ENCODE peak calls at places on chromosomes 13 and 19, in six cellular contexts. Z, K, G, J, U and H are unnamed samples.

GRCh38 chr19:6056801-6057650 is 53.3 kb downstream of the RFX2 start:
- DNase-seq in Z (no peak), K (peak; percentile 76), G (peak; percentile 65), J (peak; percentile 25), U (no peak), H (no peak)

GRCh38 chr13:59641261-59641660 is 522.5 kb downstream of the DIAPH3 start:
- DNase-seq in Z (no peak), K (no peak), G (no peak), J (no peak), U (no peak), H (no peak)

GRCh38 chr19:45076029-45076850 is at the start of gene ZNF296:
- DNase-seq in Z (peak; percentile 93), K (peak; percentile 71), G (no peak), J (peak; percentile 77), U (peak; percentile 85), H (peak; percentile 90)

GRCh38 chr13:33610471-33611015 is 207.4 kb upstream of the RFC3 start:
- DNase-seq in Z (no peak), K (peak; percentile 78), G (no peak), J (peak; percentile 78), U (no peak), H (no peak)

GRCh38 chr19:47002106-47002766 is 17.4 kb upstream of the NPAS1 start:
- DNase-seq in Z (no peak), K (no peak), G (no peak), J (no peak), U (no peak), H (no peak)

GRCh38 chr13:95659500-95659899 is 15.0 kb upstream of the DZIP1 start:
- DNase-seq in Z (no peak), K (no peak), G (no peak), J (no peak), U (no peak), H (no peak)

GRCh38 chr13:21501709-21502108 is 42.6 kb upstream of the ZDHHC20 start:
- DNase-seq in Z (no peak), K (no peak), G (no peak), J (peak; percentile 34), U (no peak), H (no peak)

GRCh38 chr13:80901111-80902014 is 560.4 kb upstream of the SPRY2 start:
- DNase-seq in Z (no peak), K (no peak), G (no peak), J (no peak), U (no peak), H (no peak)

GRCh38 chr13:91647361-91647970 is 249.0 kb downstream of the GPC5 start:
- DNase-seq in Z (peak; percentile 34), K (no peak), G (no peak), J (peak; percentile 31), U (no peak), H (no peak)

GRCh38 chr13:43159007-43159406 is 135.6 kb downstream of the DNAJC15 start:
- DNase-seq in Z (no peak), K (no peak), G (peak; percentile 3), J (peak; percentile 63), U (no peak), H (no peak)

DNA sequence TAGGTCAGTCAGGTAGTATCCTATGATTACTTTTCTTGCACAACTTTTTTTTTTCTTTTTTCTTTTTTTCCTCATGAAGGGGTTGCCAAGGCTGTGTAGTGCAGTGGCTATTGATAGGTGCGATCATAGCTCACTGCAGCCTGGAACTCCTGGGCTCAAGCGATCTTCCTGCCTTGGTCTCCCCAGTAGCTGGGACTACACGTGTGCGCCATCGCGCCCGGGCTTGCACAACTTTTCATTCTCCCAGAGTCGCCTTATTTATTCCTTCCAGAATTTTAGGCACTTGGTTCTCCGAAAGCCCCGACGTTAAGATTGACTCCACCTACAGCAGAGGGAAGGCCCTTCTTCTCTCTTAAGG is 867 bp upstream of the ZNF613 start:
- DNase-seq in Z (no peak), K (no peak), G (no peak), J (no peak), U (no peak), H (no peak)
- H3K4me3 ChIP-seq in Z (peak overlapping the region; percentile 86), K (peak overlapping the region; percentile 95), G (peak overlapping the region; percentile 93), J (peak overlapping the region; percentile 84), U (peak overlapping the region; percentile 92), H (peak overlapping the region; percentile 88)

DNA sequence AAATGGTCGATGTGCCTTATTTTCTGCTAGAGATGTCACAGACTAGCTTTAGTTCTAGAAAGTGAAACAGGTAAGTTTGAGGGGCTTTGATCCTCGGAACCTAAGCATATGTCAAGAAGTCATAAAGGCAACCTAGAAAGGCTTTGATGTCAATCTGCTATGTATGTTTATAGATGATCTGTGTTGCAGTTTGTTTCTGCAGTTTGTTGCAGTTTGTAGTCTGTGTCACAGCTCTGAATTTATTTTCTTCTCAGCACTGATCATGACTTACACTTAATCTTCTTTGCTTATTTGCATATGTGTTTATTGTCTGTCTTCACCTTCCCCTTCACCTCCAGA is 5.9 kb downstream of the LSM14A start:
- DNase-seq in Z (peak; percentile 40), K (no peak), G (no peak), J (no peak), U (no peak), H (no peak)
- H3K4me3 ChIP-seq in Z (peak overlapping the region; percentile 76), K (peak overlapping the region; percentile 97), G (no peak overlapping the region), J (no peak overlapping the region), U (no peak overlapping the region), H (peak overlapping the region; percentile 26)

GRCh38 chr13:48654511-48654910 is 782 bp downstream of the CYSLTR2 start:
- DNase-seq in Z (no peak), K (no peak), G (no peak), J (no peak), U (no peak), H (no peak)
- H3K4me3 ChIP-seq in Z (no peak overlapping the region), K (peak overlapping the region; percentile 57), G (no peak overlapping the region), J (no peak overlapping the region), U (no peak overlapping the region), H (no peak overlapping the region)

DNA sequence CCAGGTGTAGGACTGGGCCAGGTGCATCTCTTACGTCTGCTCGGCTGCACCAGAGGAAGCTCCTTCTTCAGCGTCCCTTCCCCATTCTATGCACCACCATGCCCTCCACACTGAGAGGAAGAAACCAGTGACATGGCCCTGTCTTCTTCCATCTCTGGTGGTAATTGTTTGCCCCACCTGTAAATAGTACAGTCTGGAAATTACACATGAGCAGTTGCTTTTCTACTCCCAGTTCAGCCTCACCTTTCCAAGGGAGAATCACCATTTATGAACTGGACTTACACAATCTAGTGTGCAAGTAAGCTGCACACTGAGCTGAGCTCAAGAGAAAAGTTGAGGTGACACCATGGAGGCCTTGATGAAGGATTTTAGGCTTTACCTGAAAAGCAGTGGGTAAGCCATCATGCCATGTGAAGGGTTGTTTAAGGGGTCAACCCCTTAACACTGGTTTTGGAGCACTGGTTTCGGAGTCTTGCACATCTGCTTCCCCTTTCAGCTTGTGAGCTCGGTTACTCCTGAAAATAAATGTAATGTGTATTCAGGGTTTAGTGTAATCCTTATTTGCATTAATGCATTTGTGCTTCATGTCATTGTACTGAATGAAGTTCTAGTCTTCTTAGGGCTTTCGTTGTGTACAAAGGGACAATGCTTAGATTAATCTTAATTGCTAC is 22.4 kb downstream of the ZNF536 start:
- DNase-seq in Z (no peak), K (no peak), G (no peak), J (no peak), U (no peak), H (no peak)
- H3K4me3 ChIP-seq in Z (no peak overlapping the region), K (no peak overlapping the region), G (no peak overlapping the region), J (no peak overlapping the region), U (no peak overlapping the region), H (no peak overlapping the region)